ENCODE peak calls at places on chromosome 16, in eight cellular contexts. H is effector CD4-positive, alpha-beta T cell; L is OCI-LY7; X is T-helper 2 cell; M is left cardiac atrium; B is activated CD4-positive, alpha-beta T cell treated with anti-CD3 and anti-CD28 coated beads for 4 hours; T is left lung; Y is anterior cingulate cortex. V is an unnamed sample.

GRCh38 chr16:1470543-1471251 is 4.1 kb downstream of the CLCN7 start:
- DNase-seq in H (no peak), M (no peak), B (no peak), L (no peak), X (no peak), T (peak), Y (no peak), V (no peak)

GRCh38 chr16:66660422-66661209 is 35.9 kb downstream of the CMTM4 start:
- DNase-seq in M (peak), H (no peak), T (peak), X (no peak), B (no peak), L (no peak), Y (no peak), V (no peak)

GRCh38 chr16:3960049-3960809 is 79.7 kb upstream of the CREBBP start:
- DNase-seq in H (no peak), B (no peak), T (no peak), L (no peak), M (no peak), X (no peak), Y (no peak), V (no peak)

GRCh38 chr16:23679274-23679985 is 741 bp downstream of the PLK1 start:
- DNase-seq in L (peak), B (no peak), X (no peak), M (no peak), H (no peak), Y (no peak), T (peak), V (no peak)

GRCh38 chr16:58417600-58417999 is 25.3 kb downstream of the GINS3 start:
- DNase-seq in H (no peak), X (no peak), B (no peak), Y (no peak), T (no peak), L (peak), M (peak), V (no peak)

GRCh38 chr16:56625140-56625942 is at the start of gene MT1E:
- DNase-seq in T (no peak), X (no peak), L (no peak), H (peak), B (no peak), M (peak), Y (no peak), V (peak)

GRCh38 chr16:29820730-29821662 is 734 bp downstream of the MVP start:
- DNase-seq in M (peak), H (no peak), X (no peak), L (no peak), T (peak), B (no peak), Y (no peak), V (peak)

GRCh38 chr16:84041881-84042280 is 714 bp downstream of the SLC38A8 start:
- DNase-seq in L (no peak), T (no peak), B (no peak), Y (no peak), H (no peak), M (no peak), X (no peak), V (no peak)

GRCh38 chr16:85149776-85150175 is 37.5 kb upstream of the CIBAR2 start:
- DNase-seq in H (no peak), X (no peak), L (no peak), B (no peak), M (peak), T (no peak), Y (no peak), V (no peak)

GRCh38 chr16:87829123-87829980 is 40.0 kb downstream of the SLC7A5 start:
- DNase-seq in Y (no peak), T (no peak), L (no peak), H (no peak), M (no peak), B (peak), X (no peak), V (no peak)

GRCh38 chr16:24499193-24499814 is 40.1 kb upstream of the RBBP6 start:
- DNase-seq in Y (no peak), L (peak), H (no peak), B (no peak), X (no peak), M (no peak), T (no peak), V (no peak)

GRCh38 chr16:79562166-79562823 is 38.2 kb downstream of the MAF start:
- DNase-seq in B (no peak), T (no peak), M (no peak), X (no peak), H (no peak), Y (no peak), L (no peak), V (no peak)

GRCh38 chr16:57614546-57615343 is 13.7 kb upstream of the ADGRG1 start:
- DNase-seq in X (no peak), T (peak), L (no peak), H (no peak), M (no peak), Y (no peak), B (no peak), V (no peak)

GRCh38 chr16:15041260-15042011 is 14.4 kb downstream of the NTAN1 start:
- DNase-seq in M (peak), H (no peak), L (no peak), T (peak), B (no peak), X (no peak), Y (no peak), V (no peak)

GRCh38 chr16:70683146-70683944 is 2.5 kb downstream of the MTSS2 start:
- DNase-seq in T (no peak), X (no peak), B (no peak), H (no peak), M (no peak), L (no peak), Y (no peak), V (no peak)